ENCODE peak calls at places on chromosome X, in four cellular contexts. A is mesenteric fat pad, B is posterior cingulate gyrus, U is cerebellum. Q is an unnamed sample.

GRCh38 chrX:93932471-93933220 is 258.6 kb downstream of the FAM133A start:
- DNase-seq in B (no peak), U (no peak), A (no peak), Q (no peak)

GRCh38 chrX:140433582-140433981 is 71.3 kb downstream of the SOX3 start:
- DNase-seq in A (no peak), U (no peak), B (no peak), Q (no peak)

GRCh38 chrX:16585486-16586370 is 64.2 kb upstream of the S100G start:
- DNase-seq in B (no peak), A (no peak), U (no peak), Q (no peak)

GRCh38 chrX:138885886-138886285 is 174.4 kb upstream of the FGF13 start:
- DNase-seq in A (no peak), U (no peak), B (no peak), Q (no peak)

GRCh38 chrX:119690921-119691716 is 1.8 kb downstream of the SEPTIN6 start:
- DNase-seq in B (peak), A (peak), U (no peak), Q (no peak)

GRCh38 chrX:72094894-72095293 is 36.8 kb downstream of the RTL5 start:
- DNase-seq in A (no peak), B (peak), U (no peak), Q (no peak)

GRCh38 chrX:6371353-6371752 is 142.7 kb upstream of the NLGN4X start:
- DNase-seq in B (no peak), A (no peak), U (no peak), Q (no peak)

GRCh38 chrX:17792842-17793241 is 55.5 kb downstream of the SCML1 start:
- DNase-seq in A (no peak), U (no peak), B (no peak), Q (no peak)

GRCh38 chrX:3345281-3346081 is 971 bp downstream of the MXRA5 start:
- DNase-seq in B (peak), U (no peak), A (no peak), Q (no peak)

Q was measured in C1 segment of cervical spinal cord.